ENCODE peak calls at places on chromosome 4, in six cellular contexts. W, U, O, E, V and I are unnamed samples.

GRCh38 chr4:40915318-40916217 is 165.8 kb downstream of the NSUN7 start:
- DNase-seq in W (peak; percentile 57), U (no peak), O (no peak), V (no peak), E (no peak), I (no peak)

GRCh38 chr4:98653890-98654867 is 4.2 kb downstream of the TSPAN5 start:
- DNase-seq in V (no peak), O (no peak), W (peak; percentile 98), E (no peak), U (no peak), I (no peak)

GRCh38 chr4:154985673-154986072 is 204.6 kb downstream of the RBM46 start:
- DNase-seq in U (no peak), O (no peak), E (no peak), W (no peak), V (no peak), I (no peak)

GRCh38 chr4:134465417-134465816 is 263.8 kb upstream of the PABPC4L start:
- DNase-seq in E (no peak), W (no peak), U (no peak), V (no peak), O (no peak), I (no peak)

GRCh38 chr4:175456131-175456530 is 355.9 kb downstream of the GPM6A start:
- DNase-seq in O (no peak), E (no peak), W (no peak), V (no peak), U (no peak), I (no peak)

GRCh38 chr4:13980317-13980716 is 352.8 kb upstream of the BOD1L1 start:
- DNase-seq in V (no peak), W (peak; percentile 96), U (no peak), E (no peak), O (no peak), I (no peak)

GRCh38 chr4:35975617-35976355 is 268.5 kb downstream of the ARAP2 start:
- DNase-seq in E (no peak), V (no peak), W (no peak), U (no peak), O (no peak), I (no peak)

GRCh38 chr4:173782660-173783059 is 252.6 kb upstream of the HAND2 start:
- DNase-seq in W (no peak), O (no peak), U (no peak), E (no peak), V (no peak), I (no peak)

GRCh38 chr4:15479089-15479912 is 9.6 kb downstream of the CC2D2A start:
- DNase-seq in V (peak; percentile 25), O (peak; percentile 67), U (peak; percentile 34), E (peak; percentile 37), W (peak; percentile 89), I (no peak)

GRCh38 chr4:176561368-176561767 is 231.4 kb downstream of the VEGFC start:
- DNase-seq in O (no peak), U (no peak), V (no peak), W (peak; percentile 66), E (no peak), I (no peak)

GRCh38 chr4:186954506-186954905 is 230.8 kb upstream of the FAT1 start:
- DNase-seq in V (no peak), E (no peak), U (no peak), W (no peak), O (no peak), I (no peak)

GRCh38 chr4:94669672-94670664 is 87.8 kb upstream of the BMPR1B start:
- DNase-seq in W (no peak), U (no peak), E (no peak), V (no peak), O (no peak), I (no peak)

GRCh38 chr4:93433840-93434239 is 394.7 kb upstream of the ATOH1 start:
- DNase-seq in E (no peak), V (no peak), O (no peak), W (no peak), U (no peak), I (no peak)

GRCh38 chr4:21884615-21885014 is 64.0 kb downstream of the KCNIP4 start:
- DNase-seq in O (no peak), U (no peak), W (no peak), V (no peak), E (no peak), I (no peak)

GRCh38 chr4:56505269-56506109 is at the start of gene ARL9:
- DNase-seq in O (peak; percentile 67), U (peak; percentile 59), E (peak; percentile 32), V (no peak), W (peak; percentile 40), I (peak; percentile 64)

GRCh38 chr4:182888894-182889293 is 28.3 kb downstream of the DCTD start:
- DNase-seq in V (no peak), U (no peak), W (no peak), O (no peak), E (no peak), I (no peak)

GRCh38 chr4:138938371-138938699 is 77.2 kb upstream of the NOCT start:
- DNase-seq in V (no peak), W (peak; percentile 65), U (no peak), E (no peak), O (no peak), I (no peak)
- H3K4me1 ChIP-seq in V (no peaks in the 10 kb centered on the region), W (no peaks in the 10 kb centered on the region), U (no peaks in the 10 kb centered on the region), E (no peaks in the 10 kb centered on the region), O (no peaks in the 10 kb centered on the region), I (no peaks in the 10 kb centered on the region)

GRCh38 chr4:169238445-169238844 is 32.3 kb downstream of the SH3RF1 start:
- DNase-seq in V (no peak), E (no peak), O (no peak), W (peak; percentile 47), U (no peak), I (no peak)
- H3K27ac ChIP-seq in V (no peak overlapping the region), E (no peak overlapping the region), O (no peak overlapping the region), W (no peak overlapping the region), U (no peak overlapping the region), I (no peak overlapping the region)

GRCh38 chr4:6199344-6199921 is 916 bp downstream of the JAKMIP1 start:
- DNase-seq in W (no peak), U (no peak), E (no peak), O (no peak), V (no peak), I (no peak)
- TF ChIP-seq POLR2A in W (no peak), U (no peak), E (no peak), O (no peak), V (no peak), I (no peak)

GRCh38 chr4:75666299-75666698 is 6.9 kb downstream of the G3BP2 start:
- DNase-seq in V (no peak), E (no peak), U (no peak), O (no peak), W (no peak), I (no peak)
- H3K4me1 ChIP-seq in V (peaks cover 6% of the 10 kb centered on the region), E (peaks cover 5% of the 10 kb centered on the region), U (no peaks in the 10 kb centered on the region), O (peaks cover 40% of the 10 kb centered on the region), W (peaks cover 5% of the 10 kb centered on the region), I (peaks cover 41% of the 10 kb centered on the region)